ENCODE peak calls at places on chromosomes 5 and 9, in ten cellular contexts. Y is CD8-positive, alpha-beta memory T cell; H is heart left ventricle; T is neural progenitor cell; B is Caki2; E is NCI-H510A; K is tibial artery; J is fibroblast of pulmonary artery; A is neural crest cell; R is RWPE2. O is an unnamed sample.

GRCh38 chr5:37619353-37619752 is 220.5 kb downstream of the GDNF start:
- DNase-seq in Y (no peak), H (no peak), T (no peak), B (no peak), E (no peak), K (no peak), J (peak), A (no peak), R (no peak), O (no peak)

GRCh38 chr5:1847056-1847455 is 35.7 kb downstream of the IRX4 start:
- DNase-seq in Y (no peak), H (no peak), T (no peak), B (no peak), E (no peak), K (no peak), J (no peak), A (no peak), R (peak), O (no peak)

GRCh38 chr5:87231037-87231808 is 36.5 kb upstream of the RASA1 start:
- DNase-seq in Y (no peak), H (no peak), T (no peak), B (no peak), E (no peak), K (no peak), J (peak), A (no peak), R (no peak), O (no peak)

GRCh38 chr9:135083831-135084230 is 3.6 kb upstream of the OLFM1 start:
- DNase-seq in Y (no peak), H (no peak), T (no peak), B (no peak), E (no peak), K (no peak), J (no peak), A (no peak), R (no peak), O (no peak)

GRCh38 chr5:36575367-36575781 is 31.0 kb upstream of the SLC1A3 start:
- DNase-seq in Y (no peak), H (no peak), T (no peak), B (no peak), E (no peak), K (no peak), J (peak), A (no peak), R (no peak), O (no peak)

GRCh38 chr9:113990975-113991471 is 87.1 kb downstream of the AMBP start:
- DNase-seq in Y (no peak), H (no peak), T (no peak), B (peak), E (no peak), K (no peak), J (no peak), A (no peak), R (peak), O (no peak)

GRCh38 chr5:61784337-61784736 is 452.3 kb downstream of the ZSWIM6 start:
- DNase-seq in Y (no peak), H (no peak), T (no peak), B (no peak), E (no peak), K (peak), J (peak), A (no peak), R (no peak), O (no peak)

GRCh38 chr9:114503009-114503408 is 2.3 kb downstream of the WHRN start:
- DNase-seq in Y (no peak), H (no peak), T (no peak), B (peak), E (no peak), K (no peak), J (no peak), A (no peak), R (no peak), O (no peak)

GRCh38 chr9:18396102-18396728 is 77.7 kb upstream of the ADAMTSL1 start:
- DNase-seq in Y (no peak), H (no peak), T (peak), B (no peak), E (no peak), K (no peak), J (peak), A (no peak), R (no peak), O (peak)

GRCh38 chr5:79255786-79256557 is 20.0 kb downstream of the JMY start:
- DNase-seq in Y (no peak), H (no peak), T (peak), B (peak), E (no peak), K (no peak), J (peak), A (peak), R (no peak), O (peak)

GRCh38 chr5:55004728-55005127 is 19.3 kb upstream of the GZMK start:
- DNase-seq in Y (no peak), H (no peak), T (no peak), B (no peak), E (no peak), K (no peak), J (peak), A (no peak), R (no peak), O (no peak)

GRCh38 chr5:55173696-55174101 is 722 bp upstream of the CDC20B start:
- DNase-seq in Y (no peak), H (no peak), T (peak), B (no peak), E (no peak), K (no peak), J (no peak), A (no peak), R (no peak), O (no peak)

GRCh38 chr5:124948754-124949275 is 202.4 kb upstream of the ZNF608 start:
- DNase-seq in Y (no peak), H (no peak), T (no peak), B (no peak), E (no peak), K (no peak), J (no peak), A (no peak), R (no peak), O (no peak)